ENCODE peak calls at places on chromosomes 5 and 9, in nine cellular contexts. P is activated T-cell treated with anti-CD3 and anti-CD28 coated beads, Interleukin-2, amount 50 U/mL, for 24 hours; G is SK-MEL-5; J is non-pigmented ciliary epithelial cell; U is C1 segment of cervical spinal cord; V is globus pallidus; D is activated CD4-positive, CD25-positive, alpha-beta regulatory T cell treated with anti-CD3 and anti-CD28 coated beads, Interleukin-2, amount 50 U/mL, for 72 hours; E is uterus; Y is NCI-H69. C is an unnamed sample.

GRCh38 chr5:117880932-117881331 is 1107.4 kb downstream of the DTWD2 start:
- DNase-seq in D (no peak), J (no peak), P (no peak), G (no peak), V (no peak), U (no peak), E (no peak), Y (peak), C (no peak)

GRCh38 chr9:94700445-94700844 is 26.1 kb upstream of the AOPEP start:
- DNase-seq in E (no peak), J (no peak), Y (no peak), U (no peak), V (no peak), D (no peak), P (no peak), G (no peak), C (no peak)

GRCh38 chr5:91311697-91312501 is 71.2 kb downstream of the ARRDC3 start:
- DNase-seq in P (peak), Y (peak), E (peak), D (peak), G (peak), U (peak), J (peak), V (peak), C (peak)

GRCh38 chr9:128066713-128067621 is at the start of gene NAIF1:
- DNase-seq in E (peak), Y (peak), D (peak), U (peak), G (peak), V (peak), J (peak), P (peak), C (peak)

GRCh38 chr5:125874057-125874456 is 549.2 kb upstream of the GRAMD2B start:
- DNase-seq in V (no peak), G (no peak), J (no peak), P (no peak), E (no peak), Y (no peak), U (no peak), D (no peak), C (no peak)

GRCh38 chr9:90985631-90986030 is 184.0 kb downstream of the SYK start:
- DNase-seq in U (no peak), D (no peak), Y (no peak), E (no peak), J (no peak), P (no peak), V (no peak), G (no peak), C (no peak)

GRCh38 chr5:90871356-90871755 is 312.8 kb downstream of the ADGRV1 start:
- DNase-seq in J (no peak), U (no peak), P (no peak), D (no peak), G (no peak), Y (no peak), V (no peak), E (no peak), C (no peak)

GRCh38 chr5:116738948-116739339 is 164.3 kb upstream of the SEMA6A start:
- DNase-seq in E (no peak), Y (peak), P (no peak), D (no peak), V (no peak), J (no peak), G (no peak), U (no peak), C (no peak)

GRCh38 chr5:56026863-56027300 is 32.1 kb upstream of the IL6ST start:
- DNase-seq in J (peak), D (no peak), E (no peak), U (no peak), V (no peak), G (no peak), P (no peak), Y (no peak), C (no peak)

GRCh38 chr9:18268381-18268780 is 205.6 kb upstream of the ADAMTSL1 start:
- DNase-seq in P (no peak), V (no peak), U (no peak), D (no peak), E (no peak), Y (peak), J (peak), G (peak), C (no peak)

GRCh38 chr9:89637787-89638186 is 33.0 kb downstream of the GADD45G start:
- DNase-seq in G (no peak), Y (no peak), U (no peak), P (no peak), D (no peak), J (no peak), E (no peak), V (no peak), C (no peak)

GRCh38 chr5:158880514-158881001 is 219.2 kb downstream of the EBF1 start:
- DNase-seq in U (no peak), P (no peak), D (no peak), Y (no peak), J (no peak), V (no peak), E (no peak), G (peak), C (no peak)

GRCh38 chr9:128819716-128820664 is 1.7 kb downstream of the ENDOG start:
- DNase-seq in J (no peak), G (no peak), P (no peak), U (no peak), Y (peak), V (no peak), E (peak), D (no peak), C (peak)

GRCh38 chr5:144275329-144275728 is 104.7 kb downstream of the KCTD16 start:
- DNase-seq in U (no peak), G (no peak), J (no peak), D (no peak), P (no peak), Y (no peak), E (no peak), V (peak), C (no peak)

GRCh38 chr5:68928617-68929302 is 165.1 kb upstream of the SLC30A5 start:
- DNase-seq in Y (peak), J (no peak), U (no peak), V (no peak), D (no peak), E (no peak), G (no peak), P (no peak), C (no peak)

GRCh38 chr9:96448546-96449170 is 1.3 kb upstream of the HABP4 start:
- DNase-seq in G (no peak), E (no peak), D (no peak), Y (peak), U (no peak), V (no peak), P (no peak), J (no peak), C (no peak)

GRCh38 chr9:4137234-4137633 is 162.6 kb downstream of the GLIS3 start:
- DNase-seq in J (peak), Y (no peak), P (no peak), G (no peak), U (no peak), E (no peak), V (no peak), D (no peak), C (peak)

GRCh38 chr9:19698960-19699359 is 89.9 kb downstream of the SLC24A2 start:
- DNase-seq in E (no peak), V (no peak), P (no peak), U (no peak), J (no peak), D (no peak), Y (peak), G (no peak), C (no peak)

GRCh38 chr5:133050500-133050899 is 1.3 kb upstream of the HSPA4 start:
- DNase-seq in J (no peak), V (no peak), U (no peak), D (no peak), E (no peak), G (no peak), Y (peak), P (no peak), C (no peak)

GRCh38 chr9:130095872-130096271 is 42.2 kb downstream of the GPR107 start:
- DNase-seq in E (no peak), P (no peak), Y (no peak), D (no peak), U (no peak), G (no peak), V (no peak), J (no peak), C (no peak)

GRCh38 chr9:134407123-134407779 is 81.0 kb downstream of the RXRA start:
- DNase-seq in E (peak), Y (peak), V (peak), J (peak), D (peak), P (peak), G (peak), U (peak), C (peak)

C was measured in A673.